ENCODE peak calls at places on chromosomes 2 and 18, in seven cellular contexts. Z is transverse colon, W is body of pancreas, U is PC-9, S is tibial nerve, X is uterus, P is heart left ventricle. M is an unnamed sample.

GRCh38 chr2:23673830-23674679 is 252.9 kb downstream of the ATAD2B start:
- DNase-seq in Z (no peak), W (no peak), U (peak), S (no peak), X (no peak), P (no peak), M (no peak)

GRCh38 chr2:136143603-136144451 is 25.9 kb upstream of the CXCR4 start:
- DNase-seq in Z (no peak), W (no peak), U (no peak), S (no peak), X (no peak), P (no peak), M (no peak)

GRCh38 chr2:2919574-2920365 is 457.8 kb downstream of the EIPR1 start:
- DNase-seq in Z (no peak), W (no peak), U (no peak), S (no peak), X (no peak), P (no peak), M (no peak)

GRCh38 chr18:37019157-37019571 is 190.2 kb downstream of the KIAA1328 start:
- DNase-seq in Z (no peak), W (no peak), U (peak), S (no peak), X (no peak), P (no peak), M (no peak)

GRCh38 chr2:148300534-148300933 is 279.6 kb downstream of the MBD5 start:
- DNase-seq in Z (no peak), W (no peak), U (no peak), S (no peak), X (no peak), P (no peak), M (no peak)

GRCh38 chr2:54859997-54860701 is 136.7 kb downstream of the EML6 start:
- DNase-seq in Z (no peak), W (no peak), U (no peak), S (no peak), X (no peak), P (no peak), M (no peak)

GRCh38 chr2:63581266-63581961 is 6.9 kb downstream of the WDPCP start:
- DNase-seq in Z (no peak), W (peak), U (no peak), S (no peak), X (peak), P (peak), M (no peak)

GRCh38 chr2:30466216-30466615 is 19.2 kb downstream of the LCLAT1 start:
- DNase-seq in Z (no peak), W (no peak), U (no peak), S (no peak), X (no peak), P (no peak), M (no peak)

GRCh38 chr2:216578325-216578724 is 54.9 kb upstream of the IGFBP2 start:
- DNase-seq in Z (no peak), W (no peak), U (no peak), S (no peak), X (no peak), P (no peak), M (no peak)

GRCh38 chr2:234512884-234513669 is 16.2 kb upstream of the ARL4C start:
- DNase-seq in Z (no peak), W (no peak), U (no peak), S (no peak), X (no peak), P (no peak), M (no peak)

GRCh38 chr2:39068290-39068689 is 52.6 kb downstream of the SOS1 start:
- DNase-seq in Z (no peak), W (no peak), U (no peak), S (no peak), X (no peak), P (no peak), M (no peak)

GRCh38 chr2:12928197-12928596 is 211.5 kb downstream of the TRIB2 start:
- DNase-seq in Z (no peak), W (no peak), U (no peak), S (no peak), X (no peak), P (no peak), M (no peak)

GRCh38 chr2:32135409-32135808 is 30.3 kb upstream of the SLC30A6 start:
- DNase-seq in Z (peak), W (peak), U (peak), S (no peak), X (no peak), P (no peak), M (no peak)

GRCh38 chr2:85015653-85016360 is 44.8 kb downstream of the KCMF1 start:
- DNase-seq in Z (no peak), W (no peak), U (no peak), S (no peak), X (no peak), P (no peak), M (no peak)

GRCh38 chr2:236782938-236783337 is 213.3 kb downstream of the ACKR3 start:
- DNase-seq in Z (no peak), W (no peak), U (peak), S (no peak), X (no peak), P (no peak), M (no peak)

GRCh38 chr2:68744517-68744916 is 9.9 kb downstream of the ARHGAP25 start:
- DNase-seq in Z (no peak), W (no peak), U (no peak), S (no peak), X (no peak), P (no peak), M (no peak)

GRCh38 chr2:241391892-241392665 is 36.0 kb downstream of the FARP2 start:
- DNase-seq in Z (peak), W (peak), U (peak), S (no peak), X (no peak), P (no peak), M (no peak)

GRCh38 chr2:191846787-191847620 is at the start of gene CAVIN2:
- DNase-seq in Z (peak), W (peak), U (peak), S (peak), X (peak), P (peak), M (no peak)
- H3K27ac ChIP-seq in Z (peak), W (peak), U (no peak), S (peak), X (peak), P (peak), M (no peak)

GRCh38 chr2:182280128-182280527 is 146.7 kb downstream of the PDE1A start:
- DNase-seq in Z (no peak), W (no peak), U (no peak), S (no peak), X (no peak), P (no peak), M (no peak)

DNA sequence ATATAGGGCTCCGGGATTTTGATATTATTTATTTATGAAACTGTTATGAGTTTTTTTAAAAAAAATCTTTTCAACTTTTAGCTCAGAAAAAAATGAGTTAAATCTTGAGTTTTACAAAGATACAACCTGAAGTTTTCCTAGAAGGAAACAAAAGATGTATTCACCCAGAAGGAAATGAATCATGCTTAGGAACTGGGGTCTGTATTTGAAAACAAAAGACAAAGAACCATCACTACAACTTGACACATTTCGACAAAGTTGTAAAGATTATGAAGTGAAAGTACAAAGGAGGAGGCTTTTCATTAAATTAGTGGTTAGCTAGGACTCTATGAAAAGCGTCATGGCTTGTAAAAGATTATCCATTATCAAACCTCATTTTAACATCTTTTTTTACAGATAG is 143.3 kb downstream of the PDE1A start:
- DNase-seq in Z (no peak), W (no peak), U (no peak), S (no peak), X (no peak), P (no peak), M (no peak)
- H3K27ac ChIP-seq in Z (no peak), W (no peak), U (no peak), S (no peak), X (no peak), P (no peak), M (no peak)

GRCh38 chr2:111120253-111121027 is at the start of gene BCL2L11:
- DNase-seq in Z (peak), W (peak), U (peak), S (peak), X (peak), P (peak), M (peak)
- H3K27ac ChIP-seq in Z (peak), W (peak), U (peak), S (peak), X (peak), P (peak), M (no peak)

DNA sequence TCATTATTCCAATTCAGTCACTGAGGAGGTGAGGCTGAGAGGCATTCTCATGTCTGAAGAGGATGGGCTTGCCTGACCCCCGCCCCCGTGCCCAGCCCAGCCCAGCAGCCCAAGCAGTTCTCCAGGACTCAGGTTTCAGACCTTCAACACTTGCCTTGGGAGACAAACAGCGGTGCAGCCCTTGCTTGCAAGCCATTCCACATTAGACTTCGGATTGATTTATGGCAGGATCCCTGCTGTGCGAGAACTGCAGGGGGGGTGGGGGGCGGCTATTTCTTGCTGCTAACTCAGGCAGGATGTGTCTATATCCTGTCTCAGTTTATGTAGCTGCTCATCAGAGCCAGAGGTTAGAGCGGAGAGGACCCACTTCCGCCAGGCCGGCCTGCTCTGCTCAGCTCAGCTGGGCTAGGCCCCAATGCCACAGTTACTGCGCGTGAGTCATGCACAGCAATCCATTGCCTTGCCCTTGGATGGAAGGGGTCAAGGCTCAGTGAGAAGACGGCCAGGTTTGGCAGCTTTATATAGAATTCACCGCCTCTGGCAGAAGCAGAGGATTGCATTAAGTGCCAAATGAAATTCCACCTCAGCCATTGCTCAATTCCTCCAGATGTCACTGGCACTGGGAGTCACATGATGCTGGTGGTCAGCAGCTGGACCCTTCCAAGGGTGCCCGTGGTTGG is 1.8 kb downstream of the GYPC start:
- DNase-seq in Z (peak), W (peak), U (peak), S (peak), X (peak), P (peak), M (no peak)
- H3K27ac ChIP-seq in Z (peak), W (peak), U (no peak), S (peak), X (peak), P (peak), M (peak)

GRCh38 chr18:49277395-49278036 is 182.9 kb downstream of the DYM start:
- DNase-seq in Z (no peak), W (no peak), U (no peak), S (no peak), X (no peak), P (no peak), M (no peak)

GRCh38 chr18:49274188-49274714 is 186.2 kb downstream of the DYM start:
- DNase-seq in Z (no peak), W (no peak), U (no peak), S (no peak), X (no peak), P (no peak), M (no peak)

GRCh38 chr18:49276680-49277079 is 183.8 kb downstream of the DYM start:
- DNase-seq in Z (no peak), W (no peak), U (no peak), S (no peak), X (no peak), P (no peak), M (no peak)

GRCh38 chr18:49273201-49273880 is 187.1 kb downstream of the DYM start:
- DNase-seq in Z (no peak), W (no peak), U (no peak), S (no peak), X (no peak), P (no peak), M (no peak)

GRCh38 chr18:49275448-49275847 is 185.0 kb downstream of the DYM start:
- DNase-seq in Z (no peak), W (no peak), U (no peak), S (no peak), X (no peak), P (no peak), M (no peak)
- H3K27ac ChIP-seq in Z (no peak), W (no peak), U (no peak), S (no peak), X (no peak), P (no peak), M (no peak)

GRCh38 chr2:44840186-44840850 is 101.2 kb upstream of the SIX3 start:
- DNase-seq in Z (no peak), W (no peak), U (no peak), S (no peak), X (no peak), P (no peak), M (no peak)

GRCh38 chr2:44844651-44845270 is 96.7 kb upstream of the SIX3 start:
- DNase-seq in Z (no peak), W (no peak), U (no peak), S (no peak), X (no peak), P (no peak), M (no peak)

GRCh38 chr2:44839370-44839769 is 102.1 kb upstream of the SIX3 start:
- DNase-seq in Z (no peak), W (no peak), U (no peak), S (no peak), X (no peak), P (no peak), M (no peak)

GRCh38 chr2:44843086-44843485 is 98.4 kb upstream of the SIX3 start:
- DNase-seq in Z (no peak), W (no peak), U (no peak), S (no peak), X (no peak), P (no peak), M (no peak)

DNA sequence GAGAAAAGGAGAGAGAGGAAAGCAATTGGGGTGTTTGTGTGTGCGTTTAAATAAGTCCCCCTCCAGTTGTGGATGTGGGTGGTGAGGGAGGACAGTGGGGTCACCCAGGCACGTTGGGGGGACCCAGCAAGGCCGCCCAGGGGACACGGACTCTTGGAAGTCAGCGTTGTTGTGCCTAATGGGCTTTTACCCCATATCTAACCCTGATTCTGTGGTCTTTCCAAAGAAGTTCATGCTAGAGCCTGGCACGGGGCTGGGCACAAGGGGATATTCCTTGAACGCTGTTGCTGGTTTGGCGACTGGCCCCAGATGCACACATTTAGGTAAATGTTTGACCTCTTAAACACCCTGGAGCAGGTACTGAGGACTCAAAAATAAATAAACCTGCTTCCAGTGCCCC is 97.9 kb upstream of the SIX3 start:
- DNase-seq in Z (no peak), W (no peak), U (no peak), S (no peak), X (no peak), P (no peak), M (no peak)
- H3K27ac ChIP-seq in Z (no peak), W (no peak), U (no peak), S (no peak), X (no peak), P (no peak), M (no peak)